ENCODE peak calls at places on chromosomes 11 and 22, in ten cellular contexts. M is heart left ventricle, R is transverse colon, H is neural crest cell, E is astrocyte of the spinal cord, I is upper lobe of right lung, V is spleen, J is type B pancreatic cell, T is body of pancreas, O is GM13977. X is an unnamed sample.

GRCh38 chr11:83456075-83456474 is 169.9 kb upstream of the CCDC90B start:
- DNase-seq in V (no peak), H (peak), O (no peak), J (peak), T (peak), I (no peak), R (no peak), E (no peak), M (no peak), X (no peak)

GRCh38 chr11:3001496-3001895 is 9.4 kb upstream of the NAP1L4 start:
- DNase-seq in E (no peak), V (no peak), I (peak), R (no peak), J (no peak), H (no peak), M (peak), T (peak), O (no peak), X (no peak)

GRCh38 chr11:125166347-125166841 is 1.8 kb downstream of the PKNOX2 start:
- DNase-seq in I (no peak), T (peak), O (peak), R (no peak), E (peak), M (no peak), J (no peak), H (peak), V (no peak), X (no peak)

GRCh38 chr11:46386674-46387073 is 4.9 kb downstream of the CHRM4 start:
- DNase-seq in I (no peak), M (no peak), E (no peak), T (no peak), J (no peak), O (no peak), H (no peak), V (peak), R (no peak), X (no peak)

GRCh38 chr11:17548444-17548843 is 1.4 kb downstream of the OTOG start:
- DNase-seq in T (no peak), V (no peak), I (no peak), M (no peak), E (no peak), J (no peak), R (no peak), H (no peak), O (no peak), X (no peak)

GRCh38 chr11:63911440-63911839 is 5.5 kb downstream of the RCOR2 start:
- DNase-seq in O (no peak), I (no peak), J (no peak), R (no peak), H (peak), V (no peak), M (no peak), E (no peak), T (no peak), X (no peak)

GRCh38 chr22:48709453-48709852 is 1118.2 kb downstream of the BRD1 start:
- DNase-seq in R (no peak), O (no peak), M (no peak), H (no peak), E (no peak), I (peak), J (no peak), T (no peak), V (peak), X (no peak)

GRCh38 chr22:40224702-40225101 is 47.0 kb downstream of the TNRC6B start:
- DNase-seq in O (no peak), V (no peak), E (no peak), I (no peak), M (no peak), H (no peak), R (no peak), J (no peak), T (no peak), X (no peak)

GRCh38 chr22:42947211-42947990 is 67.5 kb downstream of the PACSIN2 start:
- DNase-seq in I (no peak), T (peak), V (no peak), R (no peak), O (no peak), J (no peak), E (no peak), H (peak), M (peak), X (no peak)

GRCh38 chr11:68314203-68314885 is 2.0 kb downstream of the LRP5 start:
- DNase-seq in V (no peak), O (no peak), T (peak), M (peak), J (no peak), R (no peak), H (no peak), I (no peak), E (peak), X (no peak)

GRCh38 chr11:28756977-28757376 is 648.8 kb downstream of the METTL15 start:
- DNase-seq in J (no peak), I (no peak), M (no peak), R (no peak), H (no peak), E (peak), T (no peak), V (no peak), O (no peak), X (no peak)

GRCh38 chr11:67351275-67352005 is 1.9 kb downstream of the POLD4 start:
- DNase-seq in T (peak), H (peak), J (no peak), M (no peak), O (peak), E (peak), V (peak), I (peak), R (peak), X (peak)

GRCh38 chr11:97414801-97415200 is 1025.0 kb downstream of the JRKL start:
- DNase-seq in H (no peak), T (no peak), E (no peak), O (no peak), J (no peak), V (no peak), I (no peak), R (no peak), M (no peak), X (no peak)

GRCh38 chr11:78782725-78783124 is 208.1 kb upstream of the NARS2 start:
- DNase-seq in H (no peak), E (no peak), M (no peak), I (no peak), R (no peak), V (no peak), T (no peak), J (no peak), O (no peak), X (no peak)

GRCh38 chr11:61553373-61554171 is 27.3 kb downstream of the SYT7 start:
- DNase-seq in R (no peak), O (no peak), J (no peak), V (no peak), E (no peak), T (peak), I (no peak), M (no peak), H (no peak), X (no peak)

GRCh38 chr11:47004595-47005033 is 68.1 kb downstream of the CSTPP1 start:
- DNase-seq in M (peak), E (peak), O (no peak), I (no peak), V (no peak), J (no peak), R (peak), H (no peak), T (peak), X (no peak)

GRCh38 chr11:23903044-23903704 is 593.7 kb upstream of the LUZP2 start:
- DNase-seq in T (no peak), R (no peak), I (no peak), V (no peak), E (peak), H (no peak), J (no peak), O (no peak), M (no peak), X (no peak)

GRCh38 chr11:7591992-7592391 is 78.2 kb downstream of the PPFIBP2 start:
- DNase-seq in J (no peak), T (no peak), H (no peak), O (no peak), I (no peak), V (no peak), M (no peak), R (no peak), E (no peak), X (no peak)

GRCh38 chr11:20634044-20634443 is 34.6 kb downstream of the SLC6A5 start:
- DNase-seq in I (no peak), O (no peak), V (no peak), H (no peak), J (no peak), R (no peak), E (no peak), T (no peak), M (no peak), X (no peak)

GRCh38 chr11:71283960-71284359 is 31.6 kb upstream of the SHANK2 start:
- DNase-seq in M (no peak), O (no peak), R (peak), I (peak), T (peak), E (no peak), V (peak), H (no peak), J (no peak), X (no peak)

GRCh38 chr11:118618991-118619375 is 11.6 kb downstream of the PHLDB1 start:
- DNase-seq in R (no peak), V (peak), M (peak), T (peak), E (peak), O (no peak), J (no peak), H (no peak), I (peak), X (no peak)

GRCh38 chr11:59560290-59560701 is 49.0 kb downstream of the OR4D9 start:
- DNase-seq in O (peak), M (peak), T (peak), V (no peak), E (peak), I (no peak), H (peak), R (peak), J (peak), X (no peak)

GRCh38 chr22:37898441-37899181 is 7.5 kb upstream of the MICALL1 start:
- DNase-seq in T (peak), M (no peak), V (no peak), R (no peak), J (no peak), H (no peak), I (peak), E (peak), O (no peak), X (no peak)

GRCh38 chr11:103532133-103532788 is 423.0 kb downstream of the DYNC2H1 start:
- DNase-seq in R (no peak), O (no peak), J (no peak), M (no peak), T (no peak), E (peak), I (no peak), H (no peak), V (no peak), X (no peak)

GRCh38 chr22:23383491-23384450 is 196.3 kb downstream of the IGLL1 start:
- DNase-seq in I (peak), O (no peak), V (peak), H (no peak), E (no peak), M (no peak), J (peak), R (no peak), T (no peak), X (no peak)

GRCh38 chr11:35978173-35978572 is 34.3 kb downstream of the LDLRAD3 start:
- DNase-seq in M (no peak), J (no peak), E (no peak), V (no peak), T (no peak), I (no peak), R (no peak), H (no peak), O (no peak), X (no peak)

GRCh38 chr11:67287355-67288197 is 1.5 kb upstream of the ANKRD13D start:
- DNase-seq in J (no peak), M (peak), H (no peak), E (no peak), T (no peak), R (no peak), O (no peak), I (no peak), V (peak), X (no peak)

GRCh38 chr11:58905716-58906547 is 33.4 kb upstream of the GLYATL1 start:
- DNase-seq in E (peak), V (no peak), R (peak), O (no peak), M (peak), I (no peak), T (peak), H (peak), J (peak), X (no peak)

GRCh38 chr11:64353101-64353738 is 5.7 kb upstream of the RPS6KA4 start:
- DNase-seq in H (no peak), I (no peak), V (no peak), T (no peak), J (no peak), M (no peak), R (no peak), O (no peak), E (no peak), X (no peak)

GRCh38 chr11:6027501-6027900 is 3.1 kb downstream of the OR56A1 start:
- DNase-seq in M (no peak), O (no peak), I (no peak), R (no peak), T (no peak), V (no peak), J (no peak), H (no peak), E (no peak), X (no peak)

GRCh38 chr22:31926969-31927368 is 17.4 kb upstream of the YWHAH start:
- DNase-seq in O (peak), E (no peak), H (no peak), R (no peak), I (no peak), M (no peak), T (no peak), V (peak), J (no peak), X (no peak)

GRCh38 chr11:117044287-117045035 is 53.8 kb downstream of the SIK3 start:
- DNase-seq in O (no peak), H (no peak), T (no peak), I (no peak), M (no peak), R (no peak), V (no peak), E (no peak), J (no peak), X (no peak)

GRCh38 chr11:126411971-126412381 is 56.5 kb downstream of the ST3GAL4 start:
- DNase-seq in J (no peak), R (no peak), M (peak), H (no peak), T (no peak), I (no peak), O (no peak), E (no peak), V (peak), X (no peak)
- TF ChIP-seq CTCF in J (peak), R (no peak), M (no peak), H (peak), T (no peak), I (peak), O (no peak), E (peak), V (no peak), X (no peak)

DNA sequence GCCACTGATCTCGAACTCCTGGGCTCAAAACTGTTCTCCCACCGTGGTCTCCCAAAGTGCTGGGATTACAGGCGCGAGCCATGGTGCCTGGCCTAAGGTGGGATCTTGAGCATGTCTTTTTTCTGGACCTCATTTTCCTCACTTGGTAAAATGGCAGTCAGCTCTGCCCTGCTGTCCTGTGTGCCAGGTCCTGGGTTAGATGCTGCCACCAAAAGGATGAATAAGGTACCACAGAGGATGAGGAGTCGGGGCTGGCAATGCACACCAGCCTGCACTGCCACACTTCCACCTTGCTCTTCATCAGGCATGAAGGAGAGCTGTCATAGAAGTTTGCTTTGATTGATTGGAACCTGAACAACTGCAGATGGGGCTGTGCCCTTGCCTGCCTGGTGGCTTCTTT is 32.3 kb downstream of the ACO2 start:
- DNase-seq in O (peak), H (no peak), M (no peak), V (no peak), I (no peak), E (no peak), J (no peak), R (no peak), T (no peak), X (no peak)
- TF ChIP-seq CTCF in O (peak), H (peak), M (no peak), V (no peak), I (peak), E (peak), J (peak), R (no peak), T (peak), X (no peak)

GRCh38 chr11:122791836-122792235 is 46.5 kb upstream of the CRTAM start:
- DNase-seq in O (no peak), E (peak), M (no peak), R (no peak), J (no peak), H (no peak), I (no peak), T (no peak), V (no peak), X (no peak)

GRCh38 chr11:122789916-122790315 is 48.4 kb upstream of the CRTAM start:
- DNase-seq in E (no peak), H (no peak), T (no peak), R (no peak), J (no peak), M (no peak), V (no peak), I (no peak), O (no peak), X (no peak)

GRCh38 chr11:122791411-122791810 is 46.9 kb upstream of the CRTAM start:
- DNase-seq in E (no peak), V (no peak), I (no peak), M (no peak), H (no peak), O (no peak), R (no peak), T (no peak), J (no peak), X (no peak)

GRCh38 chr11:122786896-122787295 is 51.4 kb upstream of the CRTAM start:
- DNase-seq in J (no peak), E (no peak), V (no peak), H (no peak), T (no peak), I (no peak), O (no peak), R (no peak), M (no peak), X (no peak)

DNA sequence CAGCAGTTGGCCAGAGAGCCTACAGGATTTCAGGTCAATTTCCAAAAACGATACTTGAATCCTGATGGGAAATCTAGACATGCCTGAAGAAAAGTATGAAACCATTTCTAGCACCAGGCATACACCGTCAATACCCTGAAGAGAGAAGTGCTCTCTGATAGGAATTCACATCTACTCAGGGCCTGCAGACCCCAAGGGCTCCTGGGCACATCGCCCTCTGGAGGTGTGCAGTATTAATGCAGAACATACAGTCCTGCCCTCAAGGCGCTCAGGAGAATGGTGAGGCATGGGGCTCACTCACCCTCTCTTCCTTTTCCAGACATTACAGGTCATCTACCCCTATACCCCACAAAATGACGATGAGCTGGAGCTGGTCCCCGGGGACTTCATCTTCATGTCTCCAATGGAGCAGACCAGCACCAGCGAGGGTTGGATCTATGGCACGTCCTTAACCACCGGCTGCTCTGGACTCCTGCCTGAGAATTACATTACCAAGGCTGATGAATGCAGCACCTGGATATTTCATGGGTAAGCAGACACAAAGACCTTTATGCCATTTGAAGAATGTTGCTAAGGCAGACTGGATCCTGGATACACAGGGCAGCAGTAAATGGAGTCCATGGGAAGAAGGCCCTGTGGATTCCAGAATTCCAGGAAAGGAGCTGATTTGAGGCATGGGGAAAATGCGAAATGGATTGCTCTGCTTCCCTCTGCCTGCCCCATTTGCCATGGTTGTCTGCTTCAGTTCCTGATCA is 49.3 kb upstream of the CRTAM start:
- DNase-seq in I (no peak), H (no peak), M (no peak), R (no peak), O (no peak), T (no peak), E (no peak), V (no peak), J (no peak), X (no peak)
- TF ChIP-seq CTCF in I (no peak), H (peak), M (no peak), R (no peak), O (peak), T (no peak), E (no peak), V (no peak), J (no peak), X (no peak)

DNA sequence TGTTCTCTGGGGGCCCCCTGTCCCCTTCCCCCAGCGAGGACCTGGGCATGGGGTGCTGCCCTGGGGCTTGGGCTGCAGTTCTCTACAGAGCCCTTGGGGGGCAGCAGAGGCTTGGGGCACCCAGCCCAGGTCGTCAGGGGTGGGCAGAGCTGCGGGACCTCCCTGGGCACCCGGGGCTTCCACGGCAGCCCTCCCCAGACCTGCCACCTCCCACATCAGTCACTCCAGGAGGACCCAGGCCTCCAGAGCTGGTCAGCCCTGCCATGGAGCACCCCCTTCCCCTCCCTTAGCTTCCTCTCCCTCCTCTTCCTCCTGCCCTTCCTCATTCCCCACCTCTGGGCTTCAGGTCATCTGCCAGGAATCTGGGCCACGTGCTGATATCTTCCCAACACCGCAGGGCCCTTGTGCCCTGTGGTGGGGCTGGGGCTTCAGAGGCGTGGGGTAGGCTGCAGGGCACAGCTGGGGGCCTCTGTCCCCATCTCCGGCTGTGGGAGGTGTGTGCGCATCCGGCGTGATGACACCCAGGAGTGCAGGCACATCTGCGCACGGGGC is 5.8 kb downstream of the TSPAN4 start:
- DNase-seq in T (no peak), J (no peak), O (peak), E (no peak), V (peak), H (no peak), R (peak), I (peak), M (no peak), X (peak)
- TF ChIP-seq CTCF in T (peak), J (peak), O (peak), E (peak), V (peak), H (peak), R (peak), I (peak), M (peak), X (peak)

GRCh38 chr11:113895367-113896155 is 9.0 kb upstream of the HTR3B start:
- DNase-seq in J (no peak), H (no peak), I (no peak), T (no peak), E (peak), R (no peak), M (no peak), V (no peak), O (no peak), X (no peak)
- TF ChIP-seq CTCF in J (no peak), H (peak), I (no peak), T (no peak), E (no peak), R (no peak), M (no peak), V (no peak), O (no peak), X (no peak)

GRCh38 chr22:19799322-19800190 is 39.0 kb downstream of the TBX1 start:
- DNase-seq in M (no peak), R (no peak), H (no peak), V (no peak), E (peak), I (no peak), J (no peak), T (no peak), O (no peak), X (no peak)
- TF ChIP-seq CTCF in M (no peak), R (no peak), H (no peak), V (no peak), E (no peak), I (no peak), J (no peak), T (no peak), O (no peak), X (no peak)

X was measured in activated B cell treated with CpG ODN at 0.5 μM for 24 hours.